ENCODE peak calls at places on chromosomes 12 and 14, in four cellular contexts. S is HEK293T, K is right cardiac atrium, C is NCI-H446 treated with DMSO at 0.1 percent for 48 hours. T is an unnamed sample.

GRCh38 chr12:132484891-132485441 is 5.0 kb upstream of the FBRSL1 start:
- DNase-seq in K (no peak), C (no peak), S (no peak), T (no peak)

GRCh38 chr14:76502638-76503037 is 126.7 kb downstream of the ESRRB start:
- DNase-seq in C (no peak), S (no peak), K (no peak), T (no peak)

GRCh38 chr14:103775506-103775905 is 59.9 kb downstream of the ZFYVE21 start:
- DNase-seq in K (no peak), C (no peak), S (no peak), T (no peak)

GRCh38 chr14:32078030-32078793 is 1.1 kb downstream of the ARHGAP5 start:
- DNase-seq in S (peak), C (no peak), K (peak), T (no peak)

GRCh38 chr12:69900720-69901131 is 75.7 kb downstream of the MYRFL start:
- DNase-seq in C (peak), S (peak), K (peak), T (no peak)

GRCh38 chr12:32139064-32139421 is 32.4 kb downstream of the BICD1 start:
- DNase-seq in C (peak), K (no peak), S (no peak), T (no peak)

GRCh38 chr14:30283822-30284446 is 275.0 kb upstream of the G2E3 start:
- DNase-seq in K (no peak), S (peak), C (peak), T (no peak)

GRCh38 chr14:100303179-100303578 is 3.1 kb downstream of the SLC25A29 start:
- DNase-seq in C (no peak), S (peak), K (peak), T (no peak)

GRCh38 chr12:2177003-2177402 is 124.2 kb downstream of the CACNA1C start:
- DNase-seq in S (no peak), C (no peak), K (no peak), T (no peak)

GRCh38 chr12:24625103-24625502 is 323.8 kb downstream of the BCAT1 start:
- DNase-seq in C (no peak), S (no peak), K (no peak), T (no peak)